ENCODE peak calls at places on chromosomes 2 and 18, in nine cellular contexts. K is activated CD8-positive, alpha-beta T cell treated with anti-CD3 and anti-CD28 coated beads for 36 hours; W is AG09319; V is astrocyte; S is fibroblast of lung; R is GM20000; H is choroid plexus epithelial cell; M is PC-9; L is GM12865. Y is an unnamed sample.

GRCh38 chr2:100983201-100983600 is 18.9 kb upstream of the RPL31 start:
- DNase-seq in K (no peak), W (no peak), V (no peak), S (no peak), R (no peak), H (no peak), M (no peak), L (no peak), Y (no peak)

GRCh38 chr2:24104906-24105305 is 18.2 kb downstream of the PFN4 start:
- DNase-seq in K (no peak), W (no peak), V (no peak), S (no peak), R (no peak), H (no peak), M (no peak), L (no peak), Y (peak)

GRCh38 chr2:102261467-102261866 is 49.9 kb upstream of the IL1RL1 start:
- DNase-seq in K (no peak), W (no peak), V (no peak), S (no peak), R (no peak), H (no peak), M (no peak), L (no peak), Y (no peak)

GRCh38 chr2:179057737-179058136 is 7.8 kb upstream of the CCDC141 start:
- DNase-seq in K (no peak), W (no peak), V (no peak), S (no peak), R (no peak), H (no peak), M (no peak), L (no peak), Y (no peak)

GRCh38 chr2:47274054-47274779 is 119.1 kb upstream of the STPG4 start:
- DNase-seq in K (no peak), W (no peak), V (peak), S (peak), R (no peak), H (peak), M (peak), L (no peak), Y (no peak)

GRCh38 chr18:44601447-44601846 is 79.2 kb upstream of the SETBP1 start:
- DNase-seq in K (no peak), W (no peak), V (peak), S (peak), R (no peak), H (peak), M (peak), L (no peak), Y (no peak)

GRCh38 chr2:149990965-149991364 is 403.4 kb upstream of the MMADHC start:
- DNase-seq in K (no peak), W (no peak), V (no peak), S (no peak), R (no peak), H (no peak), M (no peak), L (no peak), Y (no peak)

GRCh38 chr2:41989503-41990180 is 58.2 kb upstream of the PKDCC start:
- DNase-seq in K (no peak), W (no peak), V (no peak), S (no peak), R (no peak), H (peak), M (peak), L (no peak), Y (no peak)

GRCh38 chr2:158501301-158501700 is 44.5 kb downstream of the PKP4 start:
- DNase-seq in K (no peak), W (no peak), V (no peak), S (no peak), R (no peak), H (no peak), M (no peak), L (no peak), Y (no peak)

GRCh38 chr18:75139226-75139911 is 69.6 kb downstream of the PTGR3 start:
- DNase-seq in K (no peak), W (no peak), V (no peak), S (no peak), R (no peak), H (no peak), M (no peak), L (no peak), Y (no peak)

GRCh38 chr2:216170362-216170761 is 61.2 kb downstream of the XRCC5 start:
- DNase-seq in K (no peak), W (no peak), V (no peak), S (no peak), R (no peak), H (no peak), M (no peak), L (no peak), Y (no peak)

GRCh38 chr2:100741880-100742814 is 77.8 kb upstream of the NPAS2 start:
- DNase-seq in K (no peak), W (peak), V (peak), S (peak), R (no peak), H (peak), M (peak), L (no peak), Y (no peak)

GRCh38 chr2:227033471-227034148 is 130.4 kb downstream of the COL4A4 start:
- DNase-seq in K (peak), W (peak), V (peak), S (peak), R (peak), H (peak), M (no peak), L (peak), Y (peak)

GRCh38 chr2:196399736-196400691 is 228.6 kb upstream of the STK17B start:
- DNase-seq in K (no peak), W (peak), V (peak), S (peak), R (no peak), H (peak), M (peak), L (no peak), Y (no peak)

GRCh38 chr2:227389661-227390060 is 1.9 kb upstream of the SCYGR1 start:
- DNase-seq in K (no peak), W (no peak), V (no peak), S (no peak), R (no peak), H (no peak), M (no peak), L (no peak), Y (no peak)

GRCh38 chr2:14385043-14385442 is 247.5 kb upstream of the LRATD1 start:
- DNase-seq in K (no peak), W (no peak), V (no peak), S (no peak), R (no peak), H (no peak), M (no peak), L (peak), Y (no peak)

GRCh38 chr2:56770490-56770889 is 586.7 kb downstream of the CCDC85A start:
- DNase-seq in K (no peak), W (no peak), V (peak), S (no peak), R (no peak), H (peak), M (no peak), L (no peak), Y (peak)

GRCh38 chr2:105749583-105750399 is 5.1 kb downstream of the NCK2 start:
- DNase-seq in K (peak), W (no peak), V (peak), S (peak), R (no peak), H (peak), M (no peak), L (no peak), Y (no peak)

GRCh38 chr2:105712166-105712915 is 32.4 kb upstream of the NCK2 start:
- DNase-seq in K (no peak), W (no peak), V (peak), S (peak), R (no peak), H (no peak), M (no peak), L (no peak), Y (no peak)

GRCh38 chr18:39751926-39752325 is 2186.3 kb upstream of the CELF4 start:
- DNase-seq in K (no peak), W (no peak), V (no peak), S (no peak), R (no peak), H (peak), M (no peak), L (no peak), Y (no peak)

GRCh38 chr2:212580117-212580516 is 41.5 kb upstream of the ERBB4 start:
- DNase-seq in K (no peak), W (no peak), V (no peak), S (no peak), R (no peak), H (no peak), M (no peak), L (no peak), Y (no peak)

GRCh38 chr2:148614332-148615049 is 30.1 kb upstream of the EPC2 start:
- DNase-seq in K (peak), W (no peak), V (peak), S (peak), R (peak), H (peak), M (peak), L (peak), Y (peak)

GRCh38 chr2:48397846-48398245 is 132.1 kb upstream of the STON1 start:
- DNase-seq in K (no peak), W (no peak), V (peak), S (no peak), R (no peak), H (no peak), M (no peak), L (no peak), Y (no peak)

GRCh38 chr2:76283355-76283754 is 572.6 kb upstream of the GCFC2 start:
- DNase-seq in K (no peak), W (no peak), V (no peak), S (no peak), R (no peak), H (no peak), M (no peak), L (no peak), Y (no peak)

GRCh38 chr2:76280676-76281075 is 570.0 kb upstream of the GCFC2 start:
- DNase-seq in K (no peak), W (no peak), V (no peak), S (no peak), R (no peak), H (no peak), M (no peak), L (no peak), Y (no peak)

GRCh38 chr2:76279142-76279541 is 568.4 kb upstream of the GCFC2 start:
- DNase-seq in K (no peak), W (no peak), V (no peak), S (no peak), R (no peak), H (no peak), M (no peak), L (no peak), Y (no peak)

GRCh38 chr2:76275788-76276187 is 565.1 kb upstream of the GCFC2 start:
- DNase-seq in K (no peak), W (no peak), V (no peak), S (no peak), R (no peak), H (no peak), M (no peak), L (no peak), Y (no peak)

GRCh38 chr2:76281176-76281841 is 570.6 kb upstream of the GCFC2 start:
- DNase-seq in K (no peak), W (no peak), V (no peak), S (no peak), R (no peak), H (no peak), M (no peak), L (no peak), Y (no peak)
- TF ChIP-seq CTCF in K (no peak), W (no peak), V (no peak), S (no peak), R (no peak), H (no peak), M (no peak), L (no peak), Y (no peak)

GRCh38 chr2:73987109-73987947 is 2.6 kb downstream of the TET3 start:
- DNase-seq in K (peak), W (no peak), V (peak), S (peak), R (peak), H (peak), M (no peak), L (peak), Y (peak)
- TF ChIP-seq CTCF in K (peak), W (peak), V (no peak), S (peak), R (peak), H (peak), M (no peak), L (peak), Y (peak)

GRCh38 chr2:5977477-5977876 is 285.3 kb downstream of the SOX11 start:
- DNase-seq in K (no peak), W (no peak), V (no peak), S (no peak), R (no peak), H (peak), M (no peak), L (no peak), Y (peak)
- TF ChIP-seq CTCF in K (no peak), W (no peak), V (no peak), S (no peak), R (no peak), H (peak), M (no peak), L (no peak), Y (no peak)

GRCh38 chr18:29879763-29880162 is 1162.8 kb downstream of the DSC3 start:
- DNase-seq in K (no peak), W (no peak), V (no peak), S (no peak), R (no peak), H (no peak), M (no peak), L (no peak), Y (no peak)
- TF ChIP-seq CTCF in K (no peak), W (no peak), V (no peak), S (no peak), R (no peak), H (no peak), M (no peak), L (no peak), Y (no peak)

GRCh38 chr18:42290318-42291307 is 335.6 kb downstream of the PIK3C3 start:
- DNase-seq in K (no peak), W (no peak), V (no peak), S (no peak), R (no peak), H (no peak), M (no peak), L (no peak), Y (no peak)

GRCh38 chr18:42292654-42293053 is 337.6 kb downstream of the PIK3C3 start:
- DNase-seq in K (no peak), W (no peak), V (no peak), S (no peak), R (no peak), H (no peak), M (no peak), L (no peak), Y (no peak)

GRCh38 chr18:42287047-42287446 is 332.0 kb downstream of the PIK3C3 start:
- DNase-seq in K (no peak), W (no peak), V (no peak), S (no peak), R (no peak), H (no peak), M (no peak), L (no peak), Y (no peak)

GRCh38 chr18:42289526-42289925 is 334.5 kb downstream of the PIK3C3 start:
- DNase-seq in K (no peak), W (no peak), V (no peak), S (no peak), R (no peak), H (no peak), M (no peak), L (no peak), Y (no peak)
- TF ChIP-seq CTCF in K (no peak), W (no peak), V (no peak), S (no peak), R (no peak), H (no peak), M (no peak), L (no peak), Y (no peak)

DNA sequence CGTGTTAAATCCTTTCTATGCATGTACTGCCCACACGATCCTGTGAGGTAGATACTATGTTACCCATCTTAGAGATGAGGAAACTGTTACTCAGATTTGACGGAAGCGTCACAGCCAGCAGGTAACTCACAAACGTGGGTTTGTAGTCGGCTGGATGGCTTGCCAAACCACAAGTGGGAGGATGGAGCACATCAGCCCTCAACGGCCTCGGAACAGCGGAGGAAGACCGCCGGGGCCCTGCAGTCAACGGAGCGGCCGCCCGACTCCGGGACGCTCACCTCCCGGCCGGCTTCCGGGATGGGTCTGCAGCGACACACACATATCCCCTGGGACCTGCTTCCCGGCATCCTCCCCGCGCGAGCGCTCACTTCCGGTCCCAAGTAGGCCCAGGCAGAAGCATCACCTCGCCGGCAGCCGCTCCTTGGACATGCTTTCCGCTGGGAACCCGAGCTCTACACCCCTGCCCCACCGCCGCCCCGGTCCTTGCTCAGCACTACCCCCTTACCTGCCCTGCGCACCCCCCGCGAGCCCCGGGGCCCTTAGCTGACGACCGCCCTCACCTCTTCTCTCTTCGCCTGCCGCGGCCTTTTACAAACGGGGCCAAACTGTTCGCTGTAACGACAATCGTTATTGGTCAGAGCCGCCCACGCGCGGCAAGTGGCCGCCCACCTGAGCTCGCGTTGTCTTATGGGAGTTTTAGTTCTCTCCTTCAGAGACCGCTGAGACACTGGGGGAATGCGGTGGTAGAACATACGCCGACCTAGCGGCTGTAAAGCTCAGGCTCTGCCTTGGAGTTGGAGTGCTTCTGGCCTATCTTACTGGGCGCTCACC is at the start of gene C2orf42:
- DNase-seq in K (peak), W (peak), V (peak), S (peak), R (peak), H (peak), M (peak), L (peak), Y (peak)
- TF ChIP-seq CTCF in K (no peak), W (no peak), V (no peak), S (peak), R (peak), H (peak), M (no peak), L (no peak), Y (no peak)

DNA sequence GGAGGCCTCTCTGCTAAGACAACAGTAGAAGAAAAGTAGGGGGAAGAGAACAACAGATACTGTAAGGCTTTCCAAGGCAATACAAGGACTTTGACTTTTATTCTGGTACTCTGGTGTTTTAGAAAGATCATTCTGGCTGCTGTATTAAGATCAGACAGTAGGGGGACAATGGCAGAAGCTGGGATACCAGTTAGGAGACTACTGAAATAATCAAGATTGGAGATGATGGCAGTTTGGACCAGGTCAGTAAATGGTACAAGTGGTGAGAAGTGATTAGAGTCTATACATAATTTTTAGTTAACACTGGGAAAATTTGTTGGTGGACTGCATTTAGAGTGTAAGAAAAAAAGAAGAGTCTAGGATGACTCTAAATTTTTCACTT is 139.7 kb downstream of the ROCK1 start:
- DNase-seq in K (no peak), W (no peak), V (no peak), S (peak), R (peak), H (peak), M (no peak), L (peak), Y (peak)
- TF ChIP-seq CTCF in K (peak), W (peak), V (peak), S (peak), R (peak), H (peak), M (peak), L (peak), Y (peak)

GRCh38 chr18:73520229-73520628 is 627.4 kb downstream of the FBXO15 start:
- DNase-seq in K (no peak), W (no peak), V (no peak), S (peak), R (no peak), H (peak), M (no peak), L (no peak), Y (no peak)
- TF ChIP-seq CTCF in K (no peak), W (no peak), V (no peak), S (no peak), R (no peak), H (peak), M (no peak), L (no peak), Y (peak)